ENCODE peak calls at places on chromosomes 11 and 22, in nine cellular contexts. I, M, Z, Y, S, X, A, K and N are unnamed samples.

GRCh38 chr22:19291580-19292261 is at the start of gene CLTCL1:
- DNase-seq in I (peak; percentile 84), M (peak; percentile 89), Z (peak; percentile 79), Y (peak; percentile 84), S (peak; percentile 72), X (peak; percentile 80), A (peak; percentile 38), K (peak; percentile 93), N (peak; percentile 67)

GRCh38 chr22:44738347-44738715 is 14.0 kb upstream of the ARHGAP8 start:
- DNase-seq in I (peak; percentile 29), M (no peak), Z (peak; percentile 73), Y (no peak), S (no peak), X (no peak), A (no peak), K (no peak), N (no peak)

GRCh38 chr22:48883211-48883960 is 944.3 kb downstream of the BRD1 start:
- DNase-seq in I (no peak), M (no peak), Z (no peak), Y (no peak), S (peak; percentile 35), X (no peak), A (no peak), K (no peak), N (no peak)

GRCh38 chr22:36323182-36323854 is 64.4 kb downstream of the MYH9 start:
- DNase-seq in I (no peak), M (no peak), Z (no peak), Y (peak; percentile 92), S (no peak), X (peak; percentile 88), A (no peak), K (peak; percentile 79), N (no peak)

GRCh38 chr11:67652965-67653845 is 2.7 kb upstream of the ACY3 start:
- DNase-seq in I (no peak), M (no peak), Z (no peak), Y (no peak), S (no peak), X (no peak), A (no peak), K (no peak), N (no peak)

GRCh38 chr11:79100093-79100704 is 340.6 kb downstream of the TENM4 start:
- DNase-seq in I (peak; percentile 69), M (peak; percentile 78), Z (peak; percentile 37), Y (no peak), S (no peak), X (no peak), A (peak; percentile 12), K (peak; percentile 46), N (no peak)

GRCh38 chr11:100004541-100004940 is 682.5 kb upstream of the ARHGAP42 start:
- DNase-seq in I (no peak), M (no peak), Z (no peak), Y (no peak), S (no peak), X (no peak), A (no peak), K (no peak), N (no peak)

GRCh38 chr22:50308597-50308935 is 1.1 kb upstream of the PLXNB2 start:
- DNase-seq in I (peak; percentile 91), M (no peak), Z (peak; percentile 72), Y (peak; percentile 91), S (no peak), X (no peak), A (no peak), K (no peak), N (no peak)

GRCh38 chr11:71987521-71987920 is 11.2 kb upstream of the IL18BP start:
- DNase-seq in I (no peak), M (no peak), Z (no peak), Y (no peak), S (no peak), X (no peak), A (no peak), K (no peak), N (no peak)

GRCh38 chr22:44259366-44260215 is 53.2 kb downstream of the SHISAL1 start:
- DNase-seq in I (no peak), M (no peak), Z (no peak), Y (no peak), S (no peak), X (no peak), A (no peak), K (no peak), N (no peak)

GRCh38 chr11:45853616-45854219 is 6.4 kb downstream of the CRY2 start:
- DNase-seq in I (no peak), M (no peak), Z (no peak), Y (peak; percentile 82), S (peak; percentile 62), X (no peak), A (no peak), K (peak; percentile 46), N (no peak)

GRCh38 chr11:62260261-62260953 is 9.6 kb upstream of the SCGB2A2 start:
- DNase-seq in I (no peak), M (peak; percentile 61), Z (no peak), Y (no peak), S (no peak), X (no peak), A (no peak), K (no peak), N (no peak)

GRCh38 chr11:62267576-62267975 is 2.4 kb upstream of the SCGB2A2 start:
- DNase-seq in I (no peak), M (no peak), Z (no peak), Y (no peak), S (no peak), X (no peak), A (no peak), K (no peak), N (no peak)

GRCh38 chr11:62266558-62266957 is 3.4 kb upstream of the SCGB2A2 start:
- DNase-seq in I (no peak), M (no peak), Z (no peak), Y (no peak), S (no peak), X (no peak), A (no peak), K (no peak), N (no peak)

GRCh38 chr11:62267050-62267449 is 2.9 kb upstream of the SCGB2A2 start:
- DNase-seq in I (no peak), M (no peak), Z (no peak), Y (no peak), S (no peak), X (no peak), A (no peak), K (no peak), N (no peak)

DNA sequence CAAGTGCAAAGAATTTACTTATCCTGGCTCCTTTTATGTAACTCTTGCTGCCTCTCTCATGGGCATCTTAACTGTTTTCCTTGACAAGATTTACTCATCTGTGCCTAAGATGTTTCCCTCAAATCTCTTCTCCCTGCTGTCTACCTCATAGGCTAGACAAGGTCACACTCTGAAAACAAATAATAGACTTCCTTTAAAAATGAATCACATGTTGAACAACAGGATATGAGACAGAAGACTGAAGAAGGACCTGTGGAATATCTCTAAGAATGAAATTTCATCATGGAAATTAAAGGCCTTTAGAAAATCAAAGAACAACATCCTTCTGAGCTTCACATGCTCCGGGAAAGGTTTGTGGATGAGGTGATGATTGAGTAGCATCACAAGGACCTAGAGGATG is 6.0 kb upstream of the SCGB2A2 start:
- DNase-seq in I (no peak), M (no peak), Z (no peak), Y (no peak), S (no peak), X (no peak), A (no peak), K (no peak), N (no peak)
- H3K27me3 ChIP-seq in I (no peaks in the 10 kb centered on the region), M (no peaks in the 10 kb centered on the region), Z (no peaks in the 10 kb centered on the region), Y (no peaks in the 10 kb centered on the region), S (no peaks in the 10 kb centered on the region), X (no peaks in the 10 kb centered on the region), A (peaks cover 3% of the 10 kb centered on the region), K (no peaks in the 10 kb centered on the region), N (no peaks in the 10 kb centered on the region)

GRCh38 chr22:37818397-37819099 is 4.6 kb upstream of the GALR3 start:
- DNase-seq in I (peak; percentile 79), M (peak; percentile 77), Z (peak; percentile 71), Y (peak; percentile 26), S (peak; percentile 64), X (peak; percentile 44), A (no peak), K (peak; percentile 73), N (peak; percentile 56)

GRCh38 chr22:37816543-37817180 is 6.5 kb upstream of the GALR3 start:
- DNase-seq in I (no peak), M (no peak), Z (no peak), Y (no peak), S (no peak), X (no peak), A (no peak), K (no peak), N (no peak)

GRCh38 chr22:37820350-37820749 is 2.8 kb upstream of the GALR3 start:
- DNase-seq in I (no peak), M (no peak), Z (no peak), Y (no peak), S (no peak), X (no peak), A (no peak), K (no peak), N (no peak)

GRCh38 chr22:37817705-37818311 is 5.4 kb upstream of the GALR3 start:
- DNase-seq in I (peak; percentile 90), M (peak; percentile 90), Z (peak; percentile 89), Y (peak; percentile 82), S (peak; percentile 71), X (peak; percentile 65), A (no peak), K (peak; percentile 92), N (peak; percentile 72)

GRCh38 chr22:37819100-37819433 is 4.1 kb upstream of the GALR3 start:
- DNase-seq in I (no peak), M (peak; percentile 51), Z (no peak), Y (no peak), S (no peak), X (no peak), A (no peak), K (no peak), N (no peak)
- H3K27me3 ChIP-seq in I (no peaks in the 10 kb centered on the region), M (peaks cover 44% of the 10 kb centered on the region), Z (peaks cover 17% of the 10 kb centered on the region), Y (no peaks in the 10 kb centered on the region), S (peaks cover 6% of the 10 kb centered on the region), X (no peaks in the 10 kb centered on the region), A (no peaks in the 10 kb centered on the region), K (peaks cover 28% of the 10 kb centered on the region), N (no peaks in the 10 kb centered on the region)

DNA sequence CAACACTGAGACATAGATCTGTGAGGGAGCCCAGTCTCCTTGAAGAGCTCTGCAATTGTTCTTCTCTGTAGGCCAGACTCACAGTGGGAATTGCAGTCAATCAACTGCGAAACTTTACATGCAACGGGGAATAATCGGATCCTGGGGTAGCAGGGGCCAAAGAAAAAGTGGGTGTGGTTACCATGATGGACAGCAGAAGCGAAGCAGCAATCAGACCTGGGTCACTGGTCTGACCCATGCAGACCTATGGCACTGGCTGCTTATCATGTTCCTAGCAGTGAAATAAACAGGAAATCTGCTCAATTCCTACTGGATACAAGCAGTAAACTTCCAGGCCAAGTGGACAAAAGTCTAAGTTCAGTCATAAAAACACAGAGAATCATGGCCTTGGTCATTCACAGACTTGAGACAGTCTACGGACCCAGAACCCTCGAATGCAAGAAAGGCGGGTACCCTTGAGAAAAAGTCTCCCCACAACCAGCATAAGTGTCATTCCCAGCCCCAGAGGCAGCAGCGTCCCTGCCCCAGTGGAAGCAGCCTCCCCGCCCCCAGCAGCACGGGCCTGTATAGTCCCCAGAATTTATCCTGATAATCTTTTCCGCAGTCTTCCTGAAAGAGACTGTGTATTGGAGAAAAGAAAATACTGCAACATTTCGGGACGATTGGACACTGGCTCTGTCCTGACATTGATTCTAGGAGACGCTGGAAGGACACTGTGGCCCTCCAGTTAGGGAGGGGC is 34.6 kb downstream of the ASCL2 start:
- DNase-seq in I (no peak), M (no peak), Z (no peak), Y (no peak), S (no peak), X (no peak), A (no peak), K (no peak), N (no peak)
- H3K27me3 ChIP-seq in I (no peaks in the 10 kb centered on the region), M (peaks cover 8% of the 10 kb centered on the region), Z (no peaks in the 10 kb centered on the region), Y (no peaks in the 10 kb centered on the region), S (no peaks in the 10 kb centered on the region), X (no peaks in the 10 kb centered on the region), A (no peaks in the 10 kb centered on the region), K (peaks cover 10% of the 10 kb centered on the region), N (peaks cover 6% of the 10 kb centered on the region)

GRCh38 chr22:40001800-40002577 is 7.2 kb downstream of the FAM83F start:
- DNase-seq in I (peak; percentile 33), M (peak; percentile 75), Z (no peak), Y (no peak), S (no peak), X (no peak), A (no peak), K (no peak), N (no peak)
- H3K27me3 ChIP-seq in I (no peaks in the 10 kb centered on the region), M (no peaks in the 10 kb centered on the region), Z (no peaks in the 10 kb centered on the region), Y (no peaks in the 10 kb centered on the region), S (no peaks in the 10 kb centered on the region), X (no peaks in the 10 kb centered on the region), A (no peaks in the 10 kb centered on the region), K (peaks cover 3% of the 10 kb centered on the region), N (no peaks in the 10 kb centered on the region)